ENCODE peak calls at places on chromosomes 1 and 21, in ten cellular contexts. Y, M, L, G, D, B, V, O, X and R are unnamed samples.

GRCh38 chr1:211393203-211393602 is 66.6 kb downstream of the TRAF5 start:
- DNase-seq in Y (no peak), D (no peak), G (no peak), B (no peak), L (no peak), V (no peak), O (no peak), X (no peak), M (no peak), R (no peak)

GRCh38 chr1:154193821-154194220 is 1.9 kb upstream of the TPM3 start:
- DNase-seq in Y (no peak), X (peak), L (no peak), B (no peak), M (no peak), G (peak), D (peak), V (peak), O (no peak), R (no peak)

GRCh38 chr1:119740261-119740660 is 28.4 kb downstream of the HMGCS2 start:
- DNase-seq in B (no peak), G (no peak), M (no peak), V (no peak), Y (no peak), D (no peak), X (no peak), O (no peak), L (no peak), R (no peak)

GRCh38 chr1:226981386-226981817 is 41.3 kb downstream of the COQ8A start:
- DNase-seq in Y (no peak), X (no peak), G (no peak), B (no peak), D (no peak), M (no peak), O (no peak), L (no peak), V (no peak), R (no peak)

GRCh38 chr1:204746838-204747442 is 61.4 kb upstream of the LRRN2 start:
- DNase-seq in G (no peak), V (peak), M (peak), X (peak), O (peak), Y (peak), L (no peak), B (peak), D (peak), R (peak)

GRCh38 chr1:94924967-94925366 is 1.9 kb downstream of the CNN3 start:
- DNase-seq in G (no peak), D (no peak), L (no peak), X (peak), V (peak), B (no peak), M (no peak), O (peak), Y (no peak), R (no peak)

GRCh38 chr1:78387872-78388271 is 102.9 kb upstream of the PTGFR start:
- DNase-seq in O (no peak), B (no peak), M (no peak), G (no peak), Y (no peak), X (no peak), L (no peak), D (no peak), V (no peak), R (no peak)

GRCh38 chr1:28577052-28577678 is 14.9 kb upstream of the RAB42 start:
- DNase-seq in L (no peak), M (no peak), O (no peak), V (peak), G (no peak), B (no peak), X (peak), D (no peak), Y (no peak), R (no peak)

GRCh38 chr1:228697209-228698016 is 37.9 kb upstream of the RHOU start:
- DNase-seq in D (no peak), Y (no peak), O (peak), L (no peak), B (no peak), X (peak), M (no peak), G (peak), V (peak), R (no peak)

GRCh38 chr21:16330340-16331319 is 600.8 kb downstream of the USP25 start:
- DNase-seq in L (peak), D (peak), B (peak), Y (no peak), G (no peak), X (peak), V (peak), M (peak), O (peak), R (peak)

GRCh38 chr21:39088831-39089380 is 94.3 kb downstream of the PSMG1 start:
- DNase-seq in X (peak), G (no peak), B (peak), M (peak), O (no peak), D (no peak), Y (no peak), V (peak), L (no peak), R (no peak)

GRCh38 chr1:156748670-156749428 is 2.6 kb downstream of the HDGF start:
- DNase-seq in V (peak), L (no peak), O (no peak), D (peak), X (peak), M (peak), G (peak), B (no peak), Y (no peak), R (no peak)

GRCh38 chr1:52887483-52887882 is 34.1 kb downstream of the ECHDC2 start:
- DNase-seq in V (no peak), G (no peak), X (no peak), O (no peak), B (no peak), L (no peak), M (no peak), Y (no peak), D (no peak), R (no peak)